ENCODE peak calls at places on chromosomes 6 and 20, in four cellular contexts. A, Q, L and E are unnamed samples.
A peak's percentile ranks its signal among the peaks of the same experiment; 100 is the strongest.

GRCh38 chr20:19811231-19811630 is 53.2 kb downstream of the RIN2 start:
- DNase-seq in A (no peak), Q (no peak), L (no peak), E (no peak)

GRCh38 chr6:72286911-72287311 is 335.0 kb upstream of the KCNQ5 start:
- DNase-seq in A (peak; percentile 53), Q (peak; percentile 75), L (no peak), E (no peak)

GRCh38 chr6:6686748-6687601 is 98.5 kb downstream of the LY86 start:
- DNase-seq in A (peak; percentile 93), Q (no peak), L (peak; percentile 98), E (peak; percentile 94)

GRCh38 chr6:131107166-131107565 is 28.1 kb upstream of the AKAP7 start:
- DNase-seq in A (peak; percentile 63), Q (peak; percentile 96), L (no peak), E (no peak)

GRCh38 chr6:83220121-83220520 is 27.0 kb downstream of the RWDD2A start:
- DNase-seq in A (no peak), Q (no peak), L (peak; percentile 92), E (no peak)

GRCh38 chr20:31719644-31720485 is 2.8 kb downstream of the BCL2L1 start:
- DNase-seq in A (no peak), Q (no peak), L (peak; percentile 87), E (no peak)

GRCh38 chr6:156765117-156765516 is 12.1 kb upstream of the ARID1B start:
- DNase-seq in A (no peak), Q (no peak), L (no peak), E (no peak)

GRCh38 chr20:24965065-24965919 is 16.2 kb downstream of the CST7 start:
- DNase-seq in A (no peak), Q (no peak), L (no peak), E (no peak)

GRCh38 chr6:14211596-14211961 is 94.0 kb downstream of the CD83 start:
- DNase-seq in A (peak; percentile 62), Q (peak; percentile 37), L (peak; percentile 92), E (peak; percentile 33)

GRCh38 chr6:145963216-145964068 is 716 bp downstream of the SHPRH start:
- DNase-seq in A (peak; percentile 75), Q (peak; percentile 43), L (peak; percentile 80), E (no peak)

GRCh38 chr6:106973841-106974336 is 640 bp downstream of the CD24 start:
- DNase-seq in A (peak; percentile 22), Q (no peak), L (peak; percentile 67), E (no peak)

GRCh38 chr6:3545156-3545555 is 88.3 kb upstream of the SLC22A23 start:
- DNase-seq in A (no peak), Q (no peak), L (no peak), E (peak; percentile 11)

GRCh38 chr6:14606353-14606752 is 488.8 kb downstream of the CD83 start:
- DNase-seq in A (no peak), Q (no peak), L (no peak), E (no peak)

GRCh38 chr20:59518881-59519706 is 85.2 kb upstream of the PHACTR3 start:
- DNase-seq in A (peak; percentile 24), Q (peak; percentile 47), L (peak; percentile 79), E (peak; percentile 62)

GRCh38 chr20:35773154-35773751 is 1.4 kb downstream of the PHF20 start:
- DNase-seq in A (peak; percentile 73), Q (peak; percentile 24), L (peak; percentile 86), E (no peak)

GRCh38 chr20:2814587-2815051 is at the start of gene C20orf141:
- DNase-seq in A (peak; percentile 97), Q (peak; percentile 99), L (peak; percentile 57), E (no peak)

GRCh38 chr20:51595744-51596143 is 53.2 kb upstream of the NFATC2 start:
- DNase-seq in A (no peak), Q (no peak), L (no peak), E (no peak)

GRCh38 chr20:13220194-13220856 is 749 bp upstream of the ISM1 start:
- DNase-seq in A (peak; percentile 40), Q (peak; percentile 3), L (peak; percentile 86), E (peak; percentile 81)
- H2BK5ac ChIP-seq in A (no peak overlapping the region), Q (no peak overlapping the region), L (no peak overlapping the region), E (no peak overlapping the region)

GRCh38 chr6:30557683-30557981 is 537 bp downstream of the PRR3 start:
- DNase-seq in A (no peak), Q (no peak), L (no peak), E (no peak)

GRCh38 chr6:30556964-30557682 is at the start of gene PRR3:
- DNase-seq in A (peak; percentile 94), Q (peak; percentile 88), L (peak; percentile 95), E (peak; percentile 60)

GRCh38 chr6:30555428-30556005 is 772 bp downstream of the GNL1 start:
- DNase-seq in A (peak; percentile 71), Q (peak; percentile 23), L (peak; percentile 77), E (no peak)

GRCh38 chr6:30556006-30556713 is at the start of gene GNL1:
- DNase-seq in A (peak; percentile 93), Q (peak; percentile 85), L (peak; percentile 98), E (peak; percentile 98)

DNA sequence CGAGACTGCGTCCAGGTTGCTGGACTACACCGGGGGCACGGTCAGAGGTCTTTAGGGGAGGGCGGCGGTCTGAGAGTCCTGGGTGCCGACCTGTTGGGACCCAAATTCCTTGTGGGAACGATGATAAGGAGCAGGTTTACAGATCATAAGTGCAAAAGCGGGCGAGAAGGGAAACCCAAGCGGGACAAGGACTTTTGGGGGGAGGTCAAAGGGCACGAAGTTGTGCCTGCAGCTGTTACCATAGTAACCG is 350 bp upstream of the GNL1 start:
- DNase-seq in A (no peak), Q (no peak), L (peak; percentile 98), E (no peak)
- H2BK5ac ChIP-seq in A (peak overlapping the region; percentile 68), Q (peak overlapping the region; percentile 88), L (no peak overlapping the region), E (peak overlapping the region; percentile 99)

GRCh38 chr20:62143118-62143975 is at the start of the genes PSMA7 and SS18L1:
- DNase-seq in A (peak; percentile 85), Q (peak; percentile 80), L (peak; percentile 92), E (peak; percentile 87)
- H2BK5ac ChIP-seq in A (peak within 1 kb of the TSS; percentile 100), Q (peak within 1 kb of the TSS; percentile 100), L (peak within 1 kb of the TSS; percentile 91), E (peak within 1 kb of the TSS; percentile 84)

DNA sequence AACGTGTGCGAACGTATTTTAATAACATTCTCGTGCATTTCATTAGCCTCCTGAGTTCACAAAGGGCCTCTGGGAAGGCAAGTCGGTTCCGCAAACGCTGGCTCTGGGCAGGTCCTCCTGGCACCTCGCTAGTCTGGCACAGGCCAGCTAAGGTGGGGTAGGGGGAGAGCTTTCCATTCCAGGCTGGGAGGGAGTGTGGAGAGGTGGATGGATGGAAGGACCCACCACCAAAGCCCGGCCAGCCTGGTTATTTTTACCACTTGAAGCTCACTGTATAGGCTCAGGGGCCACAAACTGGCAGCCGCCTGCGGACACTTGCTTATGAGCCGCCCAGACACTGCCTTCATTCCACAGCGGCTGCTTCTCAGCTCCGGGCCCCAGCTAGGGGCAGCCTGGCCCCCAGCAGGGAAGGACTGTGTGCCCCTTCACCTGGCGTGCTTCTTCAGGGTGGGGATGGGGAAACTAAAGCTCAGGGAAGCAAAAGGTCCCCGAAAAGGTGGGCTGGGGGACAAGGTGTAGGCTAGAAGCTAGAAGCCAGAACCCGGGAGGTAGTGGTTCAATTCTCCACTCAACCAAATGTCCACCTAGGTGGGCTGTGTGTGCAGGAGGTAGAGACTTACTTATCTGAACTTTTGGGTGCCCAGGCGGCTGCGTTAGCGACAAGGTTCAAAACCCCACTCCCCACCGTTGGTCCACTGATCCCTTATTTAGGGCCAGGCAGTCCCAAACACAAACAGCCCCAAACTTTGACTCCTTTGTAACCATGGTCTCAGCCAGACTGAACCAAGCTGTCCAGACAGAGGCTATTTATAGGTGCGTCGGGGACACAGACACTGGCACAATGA is 1.7 kb downstream of the PMEPA1 start:
- DNase-seq in A (no peak), Q (no peak), L (no peak), E (no peak)
- H2BK5ac ChIP-seq in A (no peak overlapping the region), Q (no peak overlapping the region), L (peak overlapping the region; percentile 36), E (no peak overlapping the region)

DNA sequence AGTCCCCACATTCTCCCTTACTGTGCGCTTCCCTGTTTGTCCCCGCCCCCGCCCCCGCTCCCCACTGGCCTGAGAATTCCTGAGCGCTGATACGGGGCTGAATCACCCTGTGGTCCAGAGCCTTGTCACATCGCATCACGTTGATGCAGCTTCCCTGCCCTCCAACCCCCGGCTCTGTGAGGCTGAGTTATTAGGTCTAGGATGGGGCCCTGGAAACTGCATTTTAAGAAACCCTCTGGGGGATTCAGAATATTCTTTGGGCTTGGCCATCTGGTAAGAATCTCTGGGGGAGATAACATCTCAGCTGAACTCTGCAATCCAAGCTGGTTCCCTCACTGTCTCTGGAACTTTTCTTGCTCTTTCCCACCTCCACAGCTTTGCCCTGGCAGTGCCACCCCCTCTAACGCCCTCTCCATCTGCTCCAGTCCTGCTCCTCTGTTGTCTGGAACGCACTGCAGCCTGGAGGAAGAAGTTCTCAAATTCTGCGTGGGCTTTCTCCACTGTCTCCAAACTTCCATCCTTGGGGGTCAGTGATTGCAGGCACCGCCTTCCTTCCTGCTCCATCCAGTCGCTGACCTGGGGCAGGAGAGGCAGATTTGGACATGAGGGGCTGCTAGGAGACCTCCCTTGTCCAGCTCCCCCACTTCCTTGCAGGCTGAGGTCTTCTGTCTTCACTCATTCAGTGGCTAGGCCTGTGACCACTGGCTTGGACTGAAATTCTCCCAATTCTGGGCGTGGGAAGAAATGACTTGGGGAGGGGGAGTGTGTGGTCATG is 42.6 kb downstream of the KIAA1755 start:
- DNase-seq in A (peak; percentile 92), Q (peak; percentile 97), L (peak; percentile 84), E (peak; percentile 25)
- H2BK5ac ChIP-seq in A (no peak overlapping the region), Q (peak overlapping the region; percentile 98), L (no peak overlapping the region), E (no peak overlapping the region)

GRCh38 chr6:109879521-109879920 is 98.6 kb upstream of the GPR6 start:
- DNase-seq in A (no peak), Q (no peak), L (no peak), E (no peak)
- H2BK5ac ChIP-seq in A (no peak overlapping the region), Q (no peak overlapping the region), L (no peak overlapping the region), E (no peak overlapping the region)